ENCODE peak calls at places on chromosome 18, in eight cellular contexts. One of them, this sample, is unnamed.

GRCh38 chr18:63949068-63949737 is at the start of gene HMSD:
- DNase-seq in gastrocnemius medialis: no peak
- DNase-seq in Peyer's patch: peak
- DNase-seq in IMR-90: no peak
- DNase-seq in lower leg skin: peak
- DNase-seq in A549: peak
- DNase-seq in K562: peak
- DNase-seq in NB4: no peak
- DNase-seq in this sample: no peak

GRCh38 chr18:14974088-14974487 is 226.1 kb downstream of the ANKRD30B start:
- DNase-seq in gastrocnemius medialis: no peak
- DNase-seq in Peyer's patch: no peak
- DNase-seq in IMR-90: no peak
- DNase-seq in lower leg skin: peak
- DNase-seq in A549: no peak
- DNase-seq in K562: no peak
- DNase-seq in NB4: no peak
- DNase-seq in this sample: no peak

GRCh38 chr18:8661754-8662573 is 43.4 kb upstream of the MTCL1 start:
- DNase-seq in gastrocnemius medialis: no peak
- DNase-seq in Peyer's patch: no peak
- DNase-seq in IMR-90: peak
- DNase-seq in lower leg skin: no peak
- DNase-seq in A549: no peak
- DNase-seq in K562: peak
- DNase-seq in NB4: no peak
- DNase-seq in this sample: no peak

GRCh38 chr18:13240060-13240725 is 21.6 kb downstream of the LDLRAD4 start:
- DNase-seq in gastrocnemius medialis: no peak
- DNase-seq in Peyer's patch: peak
- DNase-seq in IMR-90: no peak
- DNase-seq in lower leg skin: no peak
- DNase-seq in A549: no peak
- DNase-seq in K562: no peak
- DNase-seq in NB4: no peak
- DNase-seq in this sample: peak

GRCh38 chr18:32907656-32908441 is 135.0 kb upstream of the KLHL14 start:
- DNase-seq in gastrocnemius medialis: no peak
- DNase-seq in Peyer's patch: no peak
- DNase-seq in IMR-90: no peak
- DNase-seq in lower leg skin: no peak
- DNase-seq in A549: no peak
- DNase-seq in K562: no peak
- DNase-seq in NB4: no peak
- DNase-seq in this sample: no peak

GRCh38 chr18:44771957-44772917 is 91.5 kb downstream of the SETBP1 start:
- DNase-seq in gastrocnemius medialis: no peak
- DNase-seq in Peyer's patch: peak
- DNase-seq in IMR-90: no peak
- DNase-seq in lower leg skin: no peak
- DNase-seq in A549: no peak
- DNase-seq in K562: no peak
- DNase-seq in NB4: peak
- DNase-seq in this sample: no peak

GRCh38 chr18:5418985-5419495 is 123.5 kb upstream of the ZBTB14 start:
- DNase-seq in gastrocnemius medialis: no peak
- DNase-seq in Peyer's patch: no peak
- DNase-seq in IMR-90: no peak
- DNase-seq in lower leg skin: no peak
- DNase-seq in A549: no peak
- DNase-seq in K562: no peak
- DNase-seq in NB4: no peak
- DNase-seq in this sample: no peak

GRCh38 chr18:26233208-26233607 is 7.0 kb downstream of the TAF4B start:
- DNase-seq in gastrocnemius medialis: no peak
- DNase-seq in Peyer's patch: no peak
- DNase-seq in IMR-90: no peak
- DNase-seq in lower leg skin: no peak
- DNase-seq in A549: no peak
- DNase-seq in K562: no peak
- DNase-seq in NB4: no peak
- DNase-seq in this sample: no peak

GRCh38 chr18:45626330-45627203 is 11.3 kb downstream of the SLC14A2 start:
- DNase-seq in gastrocnemius medialis: no peak
- DNase-seq in Peyer's patch: no peak
- DNase-seq in IMR-90: peak
- DNase-seq in lower leg skin: no peak
- DNase-seq in A549: no peak
- DNase-seq in K562: no peak
- DNase-seq in NB4: no peak
- DNase-seq in this sample: no peak

GRCh38 chr18:79613186-79613931 is 66.2 kb upstream of the CTDP1 start:
- DNase-seq in gastrocnemius medialis: peak
- DNase-seq in Peyer's patch: peak
- DNase-seq in IMR-90: no peak
- DNase-seq in lower leg skin: no peak
- DNase-seq in A549: no peak
- DNase-seq in K562: no peak
- DNase-seq in NB4: no peak
- DNase-seq in this sample: no peak

GRCh38 chr18:9870431-9871023 is 15.2 kb upstream of the TXNDC2 start:
- DNase-seq in gastrocnemius medialis: no peak
- DNase-seq in Peyer's patch: no peak
- DNase-seq in IMR-90: no peak
- DNase-seq in lower leg skin: no peak
- DNase-seq in A549: no peak
- DNase-seq in K562: peak
- DNase-seq in NB4: peak
- DNase-seq in this sample: no peak

GRCh38 chr18:22465859-22466602 is 48.3 kb upstream of the CTAGE1 start:
- DNase-seq in gastrocnemius medialis: peak
- DNase-seq in Peyer's patch: no peak
- DNase-seq in IMR-90: peak
- DNase-seq in lower leg skin: peak
- DNase-seq in A549: peak
- DNase-seq in K562: peak
- DNase-seq in NB4: peak
- DNase-seq in this sample: no peak

GRCh38 chr18:9897129-9897528 is 11.4 kb downstream of the TXNDC2 start:
- DNase-seq in gastrocnemius medialis: no peak
- DNase-seq in Peyer's patch: no peak
- DNase-seq in IMR-90: no peak
- DNase-seq in lower leg skin: no peak
- DNase-seq in A549: no peak
- DNase-seq in K562: peak
- DNase-seq in NB4: no peak
- DNase-seq in this sample: no peak

GRCh38 chr18:56937874-56938273 is 209.0 kb upstream of the BOD1L2 start:
- DNase-seq in gastrocnemius medialis: no peak
- DNase-seq in Peyer's patch: no peak
- DNase-seq in IMR-90: no peak
- DNase-seq in lower leg skin: no peak
- DNase-seq in A549: no peak
- DNase-seq in K562: no peak
- DNase-seq in NB4: no peak
- DNase-seq in this sample: no peak

GRCh38 chr18:21262979-21263378 is 20.9 kb downstream of the GREB1L start:
- DNase-seq in gastrocnemius medialis: no peak
- DNase-seq in Peyer's patch: no peak
- DNase-seq in IMR-90: no peak
- DNase-seq in lower leg skin: no peak
- DNase-seq in A549: no peak
- DNase-seq in K562: no peak
- DNase-seq in NB4: no peak
- DNase-seq in this sample: no peak

DNA sequence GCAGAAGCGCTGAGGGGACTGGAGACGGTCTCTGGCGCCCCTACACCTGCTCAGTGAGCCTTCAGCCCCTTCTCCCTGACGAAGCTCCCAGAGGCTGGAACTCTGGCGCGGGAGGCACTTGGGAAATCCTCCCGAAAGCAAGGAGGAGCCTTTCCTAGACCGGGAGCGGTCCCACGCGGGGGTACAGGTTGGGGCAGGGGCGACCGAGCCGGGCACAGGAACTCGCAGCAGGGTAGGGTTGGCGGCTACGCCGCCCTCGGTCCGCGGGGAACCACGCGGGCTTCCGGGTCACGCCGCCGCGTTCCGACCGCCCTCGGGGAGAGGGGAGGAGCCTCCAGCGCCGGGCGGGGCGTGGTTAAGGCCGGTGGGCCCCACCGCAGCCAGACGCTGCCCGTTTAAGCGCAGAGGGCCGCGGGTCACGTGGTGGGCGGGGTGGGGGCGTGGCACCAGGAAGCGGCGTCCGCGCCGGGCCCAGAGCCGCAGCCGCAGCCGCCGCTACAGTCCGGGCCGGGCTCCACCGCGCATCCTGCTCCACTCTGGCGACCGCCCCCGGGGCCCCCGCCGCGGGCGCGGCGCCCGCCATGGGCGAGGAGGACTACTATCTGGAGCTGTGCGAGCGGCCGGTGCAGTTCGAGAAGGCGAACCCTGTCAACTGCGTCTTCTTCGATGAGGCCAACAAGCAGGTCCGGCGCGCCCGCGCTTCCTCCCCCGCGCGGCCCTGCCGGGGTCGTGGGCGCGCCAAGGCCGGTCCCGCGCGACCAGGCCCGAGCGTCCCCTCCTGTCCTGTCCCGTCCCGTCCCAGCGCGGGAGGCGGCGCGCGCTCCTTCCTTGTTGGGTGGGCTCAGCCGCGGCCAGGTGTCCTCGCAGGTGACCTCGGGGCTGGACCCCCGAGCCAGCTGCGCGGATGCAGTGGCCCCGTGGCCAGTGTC is at the start of gene RMC1:
- DNase-seq in gastrocnemius medialis: peak
- DNase-seq in Peyer's patch: peak
- DNase-seq in IMR-90: peak
- DNase-seq in lower leg skin: peak
- DNase-seq in A549: peak
- DNase-seq in K562: peak
- DNase-seq in NB4: peak
- DNase-seq in this sample: peak
- TF ChIP-seq POLR2A in gastrocnemius medialis: peak
- TF ChIP-seq POLR2A in Peyer's patch: peak
- TF ChIP-seq POLR2A in IMR-90: peak
- TF ChIP-seq POLR2A in lower leg skin: no peak
- TF ChIP-seq POLR2A in A549: peak
- TF ChIP-seq POLR2A in K562: peak
- TF ChIP-seq POLR2A in NB4: peak
- TF ChIP-seq POLR2A in this sample: peak

GRCh38 chr18:48093104-48093503 is 162.6 kb upstream of the SMAD2 start:
- DNase-seq in gastrocnemius medialis: no peak
- DNase-seq in Peyer's patch: no peak
- DNase-seq in IMR-90: no peak
- DNase-seq in lower leg skin: no peak
- DNase-seq in A549: no peak
- DNase-seq in K562: no peak
- DNase-seq in NB4: no peak
- DNase-seq in this sample: no peak
- TF ChIP-seq POLR2A in gastrocnemius medialis: no peak
- TF ChIP-seq POLR2A in Peyer's patch: no peak
- TF ChIP-seq POLR2A in IMR-90: no peak
- TF ChIP-seq POLR2A in lower leg skin: no peak
- TF ChIP-seq POLR2A in A549: no peak
- TF ChIP-seq POLR2A in K562: no peak
- TF ChIP-seq POLR2A in NB4: no peak
- TF ChIP-seq POLR2A in this sample: no peak

GRCh38 chr18:2905802-2906521 is 59.2 kb downstream of the EMILIN2 start:
- DNase-seq in gastrocnemius medialis: peak
- DNase-seq in Peyer's patch: peak
- DNase-seq in IMR-90: no peak
- DNase-seq in lower leg skin: peak
- DNase-seq in A549: peak
- DNase-seq in K562: no peak
- DNase-seq in NB4: peak
- DNase-seq in this sample: no peak
- TF ChIP-seq POLR2A in gastrocnemius medialis: no peak
- TF ChIP-seq POLR2A in Peyer's patch: peak
- TF ChIP-seq POLR2A in IMR-90: no peak
- TF ChIP-seq POLR2A in lower leg skin: no peak
- TF ChIP-seq POLR2A in A549: peak
- TF ChIP-seq POLR2A in K562: no peak
- TF ChIP-seq POLR2A in NB4: no peak
- TF ChIP-seq POLR2A in this sample: peak

GRCh38 chr18:50793641-50794565 is 25.9 kb downstream of the MRO start:
- DNase-seq in gastrocnemius medialis: no peak
- DNase-seq in Peyer's patch: no peak
- DNase-seq in IMR-90: no peak
- DNase-seq in lower leg skin: no peak
- DNase-seq in A549: no peak
- DNase-seq in K562: no peak
- DNase-seq in NB4: no peak
- DNase-seq in this sample: no peak

GRCh38 chr18:50792885-50793284 is 26.9 kb downstream of the MRO start:
- DNase-seq in gastrocnemius medialis: no peak
- DNase-seq in Peyer's patch: no peak
- DNase-seq in IMR-90: no peak
- DNase-seq in lower leg skin: no peak
- DNase-seq in A549: no peak
- DNase-seq in K562: no peak
- DNase-seq in NB4: no peak
- DNase-seq in this sample: no peak

GRCh38 chr18:50796495-50796894 is 23.3 kb downstream of the MRO start:
- DNase-seq in gastrocnemius medialis: no peak
- DNase-seq in Peyer's patch: peak
- DNase-seq in IMR-90: no peak
- DNase-seq in lower leg skin: no peak
- DNase-seq in A549: no peak
- DNase-seq in K562: no peak
- DNase-seq in NB4: no peak
- DNase-seq in this sample: no peak

GRCh38 chr18:50802133-50802532 is 17.7 kb downstream of the MRO start:
- DNase-seq in gastrocnemius medialis: no peak
- DNase-seq in Peyer's patch: no peak
- DNase-seq in IMR-90: no peak
- DNase-seq in lower leg skin: no peak
- DNase-seq in A549: no peak
- DNase-seq in K562: no peak
- DNase-seq in NB4: no peak
- DNase-seq in this sample: no peak

GRCh38 chr18:50797147-50797546 is 22.7 kb downstream of the MRO start:
- DNase-seq in gastrocnemius medialis: no peak
- DNase-seq in Peyer's patch: no peak
- DNase-seq in IMR-90: no peak
- DNase-seq in lower leg skin: no peak
- DNase-seq in A549: no peak
- DNase-seq in K562: no peak
- DNase-seq in NB4: no peak
- DNase-seq in this sample: no peak
- TF ChIP-seq POLR2A in gastrocnemius medialis: no peak
- TF ChIP-seq POLR2A in Peyer's patch: no peak
- TF ChIP-seq POLR2A in IMR-90: no peak
- TF ChIP-seq POLR2A in lower leg skin: no peak
- TF ChIP-seq POLR2A in A549: no peak
- TF ChIP-seq POLR2A in K562: no peak
- TF ChIP-seq POLR2A in NB4: no peak
- TF ChIP-seq POLR2A in this sample: no peak

GRCh38 chr18:68893396-68893795 is 95.5 kb downstream of the CCDC102B start:
- DNase-seq in gastrocnemius medialis: no peak
- DNase-seq in Peyer's patch: no peak
- DNase-seq in IMR-90: no peak
- DNase-seq in lower leg skin: no peak
- DNase-seq in A549: no peak
- DNase-seq in K562: no peak
- DNase-seq in NB4: no peak
- DNase-seq in this sample: no peak

GRCh38 chr18:68897286-68897685 is 99.4 kb downstream of the CCDC102B start:
- DNase-seq in gastrocnemius medialis: no peak
- DNase-seq in Peyer's patch: no peak
- DNase-seq in IMR-90: no peak
- DNase-seq in lower leg skin: no peak
- DNase-seq in A549: no peak
- DNase-seq in K562: no peak
- DNase-seq in NB4: no peak
- DNase-seq in this sample: no peak
- TF ChIP-seq POLR2A in gastrocnemius medialis: no peak
- TF ChIP-seq POLR2A in Peyer's patch: no peak
- TF ChIP-seq POLR2A in IMR-90: no peak
- TF ChIP-seq POLR2A in lower leg skin: no peak
- TF ChIP-seq POLR2A in A549: no peak
- TF ChIP-seq POLR2A in K562: no peak
- TF ChIP-seq POLR2A in NB4: no peak
- TF ChIP-seq POLR2A in this sample: no peak

This sample was measured in breast epithelium.